ENCODE peak calls at places on chromosomes 11 and 22, in four cellular contexts. V is K562, Y is HepG2, K is HCT116. G is an unnamed sample. For H3K4me1, the result is how much of the 10 kb centered on the place peaks cover.

GRCh38 chr11:62603072-62603408 is 1.4 kb upstream of the MTA2 start:
- DNase-seq in V (no peak), Y (no peak), K (no peak), G (no peak)

GRCh38 chr11:27201454-27202302 is 161.1 kb downstream of the BBOX1 start:
- DNase-seq in V (peak), Y (peak), K (no peak), G (peak)

GRCh38 chr11:3859373-3859881 is 4.0 kb downstream of the STIM1 start:
- DNase-seq in V (peak), Y (no peak), K (no peak), G (no peak)

GRCh38 chr11:68269414-68270081 is 2.2 kb downstream of the C11orf24 start:
- DNase-seq in V (peak), Y (peak), K (no peak), G (no peak)

GRCh38 chr11:102420547-102420946 is 32.0 kb downstream of the TMEM123 start:
- DNase-seq in V (no peak), Y (no peak), K (no peak), G (no peak)

GRCh38 chr22:30270841-30271240 is 4.2 kb upstream of the OSM start:
- DNase-seq in V (peak), Y (no peak), K (no peak), G (no peak)

GRCh38 chr11:57303990-57304579 is 20.7 kb downstream of the TNKS1BP1 start:
- DNase-seq in V (no peak), Y (no peak), K (no peak), G (no peak)

GRCh38 chr11:125442946-125443345 is 53.1 kb downstream of the FEZ1 start:
- DNase-seq in V (no peak), Y (no peak), K (no peak), G (no peak)

GRCh38 chr11:1195690-1196515 is 27.0 kb upstream of the MUC5B start:
- DNase-seq in V (no peak), Y (no peak), K (no peak), G (no peak)

GRCh38 chr11:79335681-79336080 is 105.1 kb downstream of the TENM4 start:
- DNase-seq in V (no peak), Y (no peak), K (no peak), G (no peak)

GRCh38 chr22:44399906-44400762 is 87.4 kb upstream of the SHISAL1 start:
- DNase-seq in V (no peak), Y (no peak), K (no peak), G (no peak)

GRCh38 chr11:8328848-8329330 is 65.2 kb upstream of the LMO1 start:
- DNase-seq in V (peak), Y (peak), K (peak), G (peak)

GRCh38 chr11:66286699-66287098 is 2.2 kb downstream of the YIF1A start:
- DNase-seq in V (no peak), Y (no peak), K (no peak), G (no peak)

GRCh38 chr22:30602049-30602448 is 4.9 kb upstream of the TCN2 start:
- DNase-seq in V (no peak), Y (peak), K (peak), G (no peak)

GRCh38 chr11:2690261-2690575 is 9.6 kb downstream of the KCNQ1OT1 start:
- DNase-seq in V (no peak), Y (no peak), K (no peak), G (no peak)

GRCh38 chr11:104323841-104324240 is 159.9 kb upstream of the PDGFD start:
- DNase-seq in V (no peak), Y (no peak), K (no peak), G (no peak)

GRCh38 chr11:104320091-104320490 is 156.1 kb upstream of the PDGFD start:
- DNase-seq in V (no peak), Y (no peak), K (no peak), G (no peak)

GRCh38 chr11:104319396-104319795 is 155.4 kb upstream of the PDGFD start:
- DNase-seq in V (no peak), Y (no peak), K (no peak), G (no peak)

GRCh38 chr11:104324276-104324675 is 160.3 kb upstream of the PDGFD start:
- DNase-seq in V (no peak), Y (no peak), K (no peak), G (no peak)

DNA sequence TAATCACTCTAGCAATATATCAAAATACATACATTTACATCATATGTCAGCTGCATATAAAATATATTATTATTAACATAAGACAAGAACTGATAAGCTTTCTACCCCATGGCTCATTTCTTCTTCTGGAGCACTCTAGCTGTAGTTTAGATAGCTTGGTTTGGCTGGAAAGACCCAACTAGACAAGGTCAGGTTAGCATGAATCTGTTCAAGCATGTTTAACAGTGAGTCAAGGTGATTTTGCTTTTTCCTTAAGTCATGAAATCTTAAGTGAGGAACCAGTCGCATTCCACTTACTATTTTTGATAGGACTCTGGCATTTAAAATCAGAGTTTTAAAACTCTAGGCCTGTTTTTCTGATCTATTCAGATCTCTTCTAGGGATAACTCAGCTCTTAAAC is 157.0 kb upstream of the PDGFD start:
- DNase-seq in V (no peak), Y (no peak), K (no peak), G (no peak)
- TF ChIP-seq TCF7L2 in V (no peak), Y (no peak), K (no peak), G (no peak)

GRCh38 chr22:36320553-36320952 is 67.2 kb downstream of the MYH9 start:
- DNase-seq in V (no peak), Y (no peak), K (no peak), G (no peak)
- H3K4me1 ChIP-seq in V (under half), Y (under half), K (under half), G (under half)

GRCh38 chr11:117600976-117601708 is 195.9 kb downstream of the DSCAML1 start:
- DNase-seq in V (no peak), Y (no peak), K (no peak), G (no peak)

GRCh38 chr11:117604349-117604995 is 192.5 kb downstream of the DSCAML1 start:
- DNase-seq in V (no peak), Y (no peak), K (no peak), G (no peak)

GRCh38 chr11:117595440-117595839 is 201.6 kb downstream of the DSCAML1 start:
- DNase-seq in V (peak), Y (no peak), K (peak), G (no peak)

GRCh38 chr11:117597083-117597482 is 199.9 kb downstream of the DSCAML1 start:
- DNase-seq in V (peak), Y (peak), K (peak), G (no peak)

GRCh38 chr11:117600261-117600783 is 196.7 kb downstream of the DSCAML1 start:
- DNase-seq in V (no peak), Y (no peak), K (no peak), G (no peak)
- TF ChIP-seq TCF7L2 in V (no peak), Y (no peak), K (no peak), G (no peak)

DNA sequence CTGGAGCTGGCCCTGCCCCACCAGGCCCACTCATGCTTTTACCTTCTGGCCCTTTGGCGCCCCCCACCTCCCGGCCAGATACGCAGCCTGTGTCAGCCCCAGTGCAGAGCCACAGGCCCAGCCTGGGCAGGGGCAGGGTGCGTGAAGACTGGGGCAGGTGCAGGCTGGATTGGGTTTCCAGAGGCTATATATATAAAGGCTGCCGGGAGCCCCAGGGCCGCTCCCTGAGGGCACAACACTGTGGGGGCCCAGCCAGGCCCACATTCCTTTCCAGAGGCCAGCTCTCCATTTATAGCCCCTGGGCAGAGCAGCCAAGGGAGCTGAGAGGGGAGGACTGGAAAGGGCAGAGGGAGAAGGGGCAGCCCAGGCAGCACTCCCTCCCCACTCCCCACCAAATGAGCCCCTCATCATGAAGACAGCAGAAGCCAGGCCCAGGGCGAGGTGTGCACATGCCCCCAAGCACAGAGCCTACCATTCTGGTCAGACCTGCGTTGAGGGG is 5.0 kb upstream of the MYOD1 start:
- DNase-seq in V (no peak), Y (no peak), K (no peak), G (no peak)
- H3K4me1 ChIP-seq in V (under half), Y (under half), K (under half), G (under half)

DNA sequence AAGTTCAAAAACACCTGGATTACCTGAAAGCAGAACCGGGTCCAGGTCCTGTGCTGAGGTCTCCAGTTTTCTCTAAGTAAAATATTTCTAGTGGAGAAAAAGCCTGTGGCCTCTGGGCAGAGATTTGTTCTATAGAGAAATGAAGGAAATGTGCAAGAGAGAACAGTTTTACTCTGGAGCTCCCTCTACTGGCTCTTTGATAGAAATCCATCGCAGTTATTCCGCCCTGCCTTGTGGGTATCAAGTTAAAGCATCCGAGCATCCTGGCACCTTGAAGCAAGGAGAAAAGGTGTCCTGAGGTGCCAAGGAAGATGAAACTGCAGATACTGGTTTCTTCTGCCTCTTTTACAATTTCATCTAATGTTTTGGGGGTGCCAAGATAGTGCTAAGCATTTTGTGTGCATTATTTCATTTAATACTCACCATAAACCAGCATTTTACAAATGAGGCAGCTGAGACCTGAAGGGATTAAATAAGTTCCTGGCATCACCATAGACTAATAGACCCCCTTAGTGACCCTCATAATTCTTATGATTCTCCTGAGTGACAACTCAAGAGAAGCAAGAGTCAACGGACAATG is 113.1 kb upstream of the HSD17B12 start:
- DNase-seq in V (peak), Y (peak), K (peak), G (no peak)
- TF ChIP-seq TCF7L2 in V (no peak), Y (no peak), K (no peak), G (no peak)

DNA sequence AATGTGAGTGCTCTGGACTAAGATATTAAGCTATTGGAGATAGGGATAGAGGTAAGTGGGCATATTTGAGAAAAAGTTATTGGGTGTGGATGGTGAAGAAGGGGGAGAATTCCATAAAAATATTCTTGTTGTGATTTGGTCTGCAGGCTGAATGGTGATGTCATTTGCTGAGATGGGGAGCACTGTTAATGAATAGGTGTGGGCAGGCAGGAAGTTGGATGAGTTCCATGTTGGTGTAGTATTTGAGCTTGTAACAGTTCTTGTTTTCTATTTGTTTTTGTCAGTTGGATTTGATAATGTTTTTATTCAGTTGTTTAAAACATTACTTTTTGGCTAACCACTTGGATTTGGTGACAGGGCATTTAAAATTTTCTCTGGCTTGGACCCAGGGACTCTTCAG is 168.8 kb downstream of the C11orf87 start:
- DNase-seq in V (no peak), Y (no peak), K (no peak), G (no peak)
- H3K4me1 ChIP-seq in V (under half), Y (under half), K (under half), G (under half)

DNA sequence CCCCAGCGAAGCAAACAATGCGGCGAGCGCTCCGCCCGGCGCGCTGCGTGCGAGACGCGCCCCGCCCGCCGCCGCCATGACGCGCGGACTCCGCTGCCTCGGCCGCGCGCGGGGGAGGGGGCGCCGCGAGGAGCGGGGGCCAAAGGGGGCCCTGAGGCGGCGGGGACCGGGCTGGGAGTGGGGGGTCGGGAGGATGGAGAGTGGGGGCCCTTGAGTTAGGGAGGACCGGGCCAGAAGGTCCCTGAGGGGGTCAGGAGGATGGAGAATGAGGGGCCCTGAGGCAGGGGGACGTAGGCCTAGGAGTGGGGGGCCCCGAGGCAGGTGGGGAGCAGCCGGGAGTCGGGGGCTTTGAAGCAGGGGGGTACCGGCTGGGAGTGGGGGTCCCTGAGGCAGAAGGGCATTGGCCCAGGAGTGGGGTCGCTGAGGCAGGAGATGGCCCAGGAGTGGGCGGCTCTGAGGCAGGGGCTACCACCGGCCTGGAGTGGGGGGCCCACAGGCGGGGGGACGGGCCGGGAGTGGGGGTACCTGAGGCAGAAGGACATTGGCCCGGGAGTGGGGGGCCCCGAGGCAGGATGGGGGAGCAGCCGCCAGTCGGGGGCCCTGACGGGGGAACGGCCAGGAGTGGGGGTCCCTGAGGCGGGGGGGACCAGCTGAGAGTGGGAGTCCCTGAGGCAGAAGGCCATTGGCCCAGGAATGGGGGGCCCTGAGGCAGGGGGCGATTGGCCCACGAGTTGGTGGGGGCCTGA is at the start of gene BRD1:
- DNase-seq in V (no peak), Y (no peak), K (no peak), G (no peak)
- TF ChIP-seq TCF7L2 in V (no peak), Y (no peak), K (no peak), G (no peak)

GRCh38 chr22:36378080-36378788 is 9.5 kb downstream of the MYH9 start:
- DNase-seq in V (no peak), Y (no peak), K (no peak), G (no peak)
- H3K4me1 ChIP-seq in V (under half), Y (under half), K (half or more), G (half or more)

GRCh38 chr11:69700278-69701140 is 3.3 kb downstream of the FGF19 start:
- DNase-seq in V (peak), Y (peak), K (no peak), G (no peak)
- TF ChIP-seq TCF7L2 in V (no peak), Y (no peak), K (peak), G (no peak)